ENCODE peak calls at places on chromosomes 1 and 21, in four cellular contexts. One of them, this sample, is unnamed.

GRCh38 chr1:30527511-30528140 is 195.8 kb downstream of the MATN1 start:
- DNase-seq in upper lobe of right lung: peak
- DNase-seq in fibroblast of the aortic adventitia: no peak
- DNase-seq in astrocyte of the cerebellum: no peak
- DNase-seq in this sample: no peak

GRCh38 chr1:174812656-174813055 is 187.1 kb upstream of the CACYBP start:
- DNase-seq in astrocyte of the cerebellum: no peak
- DNase-seq in fibroblast of the aortic adventitia: peak
- DNase-seq in upper lobe of right lung: no peak
- DNase-seq in this sample: no peak

GRCh38 chr1:210516092-210516491 is 187.4 kb downstream of the HHAT start:
- DNase-seq in upper lobe of right lung: no peak
- DNase-seq in astrocyte of the cerebellum: no peak
- DNase-seq in fibroblast of the aortic adventitia: no peak
- DNase-seq in this sample: no peak

GRCh38 chr1:30905898-30906620 is 2.5 kb downstream of the SDC3 start:
- DNase-seq in upper lobe of right lung: no peak
- DNase-seq in astrocyte of the cerebellum: no peak
- DNase-seq in fibroblast of the aortic adventitia: no peak
- DNase-seq in this sample: no peak

GRCh38 chr1:93729502-93729901 is 47.9 kb upstream of the BCAR3 start:
- DNase-seq in astrocyte of the cerebellum: no peak
- DNase-seq in fibroblast of the aortic adventitia: no peak
- DNase-seq in upper lobe of right lung: no peak
- DNase-seq in this sample: no peak

GRCh38 chr1:116983112-116983511 is 18.4 kb upstream of the CD101 start:
- DNase-seq in astrocyte of the cerebellum: no peak
- DNase-seq in upper lobe of right lung: no peak
- DNase-seq in fibroblast of the aortic adventitia: no peak
- DNase-seq in this sample: no peak

GRCh38 chr1:79604490-79605198 is 598.1 kb upstream of the ADGRL4 start:
- DNase-seq in upper lobe of right lung: no peak
- DNase-seq in fibroblast of the aortic adventitia: no peak
- DNase-seq in astrocyte of the cerebellum: no peak
- DNase-seq in this sample: no peak

GRCh38 chr21:45151484-45152115 is 77.2 kb downstream of the ADARB1 start:
- DNase-seq in fibroblast of the aortic adventitia: no peak
- DNase-seq in upper lobe of right lung: no peak
- DNase-seq in astrocyte of the cerebellum: no peak
- DNase-seq in this sample: no peak

GRCh38 chr21:46024983-46025860 is 43.7 kb downstream of the COL6A1 start:
- DNase-seq in astrocyte of the cerebellum: no peak
- DNase-seq in upper lobe of right lung: no peak
- DNase-seq in fibroblast of the aortic adventitia: peak
- DNase-seq in this sample: no peak

DNA sequence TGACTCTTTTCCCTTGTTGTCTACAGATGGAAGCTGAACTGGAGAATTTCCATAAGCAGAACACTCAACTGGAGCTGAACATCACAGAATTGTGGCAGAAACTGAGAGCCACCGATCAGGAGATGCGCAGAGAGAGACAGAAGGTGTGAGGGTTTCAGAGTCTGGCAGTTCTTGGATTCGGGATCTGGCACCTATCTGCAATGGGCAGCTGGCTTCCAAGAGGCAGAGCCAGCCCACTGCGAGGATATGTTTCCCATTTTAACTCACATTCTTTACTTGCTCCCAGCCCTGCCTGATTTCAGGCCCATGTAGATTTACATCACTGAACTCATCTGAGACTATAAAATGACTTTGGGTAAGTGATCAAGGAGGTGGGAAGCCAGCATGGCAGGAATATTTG is 37.3 kb upstream of the TMEM125 start:
- DNase-seq in fibroblast of the aortic adventitia: peak
- DNase-seq in astrocyte of the cerebellum: no peak
- DNase-seq in upper lobe of right lung: no peak
- DNase-seq in this sample: no peak
- H3K4me3 ChIP-seq in fibroblast of the aortic adventitia: peak
- H3K4me3 ChIP-seq in astrocyte of the cerebellum: no peak
- H3K4me3 ChIP-seq in upper lobe of right lung: no peak
- H3K4me3 ChIP-seq in this sample: no peak

GRCh38 chr21:34960672-34961071 is 88.4 kb downstream of the RUNX1 start:
- DNase-seq in fibroblast of the aortic adventitia: no peak
- DNase-seq in upper lobe of right lung: no peak
- DNase-seq in astrocyte of the cerebellum: no peak
- DNase-seq in this sample: no peak

GRCh38 chr21:34962136-34962535 is 87.0 kb downstream of the RUNX1 start:
- DNase-seq in astrocyte of the cerebellum: no peak
- DNase-seq in upper lobe of right lung: no peak
- DNase-seq in fibroblast of the aortic adventitia: no peak
- DNase-seq in this sample: no peak

GRCh38 chr21:34965200-34966174 is 83.6 kb downstream of the RUNX1 start:
- DNase-seq in upper lobe of right lung: no peak
- DNase-seq in fibroblast of the aortic adventitia: peak
- DNase-seq in astrocyte of the cerebellum: no peak
- DNase-seq in this sample: no peak

GRCh38 chr21:34959607-34960006 is 89.5 kb downstream of the RUNX1 start:
- DNase-seq in fibroblast of the aortic adventitia: no peak
- DNase-seq in upper lobe of right lung: no peak
- DNase-seq in astrocyte of the cerebellum: no peak
- DNase-seq in this sample: no peak

GRCh38 chr21:34962586-34963222 is 86.4 kb downstream of the RUNX1 start:
- DNase-seq in fibroblast of the aortic adventitia: no peak
- DNase-seq in upper lobe of right lung: no peak
- DNase-seq in astrocyte of the cerebellum: no peak
- DNase-seq in this sample: no peak
- H3K4me3 ChIP-seq in fibroblast of the aortic adventitia: no peak
- H3K4me3 ChIP-seq in upper lobe of right lung: no peak
- H3K4me3 ChIP-seq in astrocyte of the cerebellum: no peak
- H3K4me3 ChIP-seq in this sample: no peak

GRCh38 chr1:51519048-51519856 is at the start of gene EPS15:
- DNase-seq in fibroblast of the aortic adventitia: peak
- DNase-seq in astrocyte of the cerebellum: peak
- DNase-seq in upper lobe of right lung: peak
- DNase-seq in this sample: no peak
- H3K4me3 ChIP-seq in fibroblast of the aortic adventitia: peak
- H3K4me3 ChIP-seq in astrocyte of the cerebellum: peak
- H3K4me3 ChIP-seq in upper lobe of right lung: peak
- H3K4me3 ChIP-seq in this sample: peak

GRCh38 chr1:153100241-153100640 is 5.9 kb upstream of the SPRR2E start:
- DNase-seq in astrocyte of the cerebellum: no peak
- DNase-seq in upper lobe of right lung: no peak
- DNase-seq in fibroblast of the aortic adventitia: peak
- DNase-seq in this sample: no peak

GRCh38 chr1:153099646-153100045 is 5.3 kb upstream of the SPRR2E start:
- DNase-seq in upper lobe of right lung: no peak
- DNase-seq in fibroblast of the aortic adventitia: no peak
- DNase-seq in astrocyte of the cerebellum: no peak
- DNase-seq in this sample: no peak

GRCh38 chr1:153095764-153096163 is 1.4 kb upstream of the SPRR2E start:
- DNase-seq in astrocyte of the cerebellum: no peak
- DNase-seq in fibroblast of the aortic adventitia: no peak
- DNase-seq in upper lobe of right lung: no peak
- DNase-seq in this sample: no peak

GRCh38 chr1:153094426-153094825 is at the start of gene SPRR2E:
- DNase-seq in fibroblast of the aortic adventitia: no peak
- DNase-seq in astrocyte of the cerebellum: no peak
- DNase-seq in upper lobe of right lung: no peak
- DNase-seq in this sample: no peak
- H3K4me3 ChIP-seq in fibroblast of the aortic adventitia: no peak
- H3K4me3 ChIP-seq in astrocyte of the cerebellum: no peak
- H3K4me3 ChIP-seq in upper lobe of right lung: no peak
- H3K4me3 ChIP-seq in this sample: no peak

GRCh38 chr1:151132676-151133338 is 13.6 kb downstream of the SEMA6C start:
- DNase-seq in astrocyte of the cerebellum: no peak
- DNase-seq in fibroblast of the aortic adventitia: no peak
- DNase-seq in upper lobe of right lung: no peak
- DNase-seq in this sample: no peak

GRCh38 chr1:151134396-151134795 is 12.0 kb downstream of the SEMA6C start:
- DNase-seq in fibroblast of the aortic adventitia: no peak
- DNase-seq in upper lobe of right lung: no peak
- DNase-seq in astrocyte of the cerebellum: no peak
- DNase-seq in this sample: no peak

GRCh38 chr1:151130837-151131586 is 15.4 kb downstream of the SEMA6C start:
- DNase-seq in astrocyte of the cerebellum: peak
- DNase-seq in fibroblast of the aortic adventitia: peak
- DNase-seq in upper lobe of right lung: peak
- DNase-seq in this sample: no peak

GRCh38 chr1:151133339-151133761 is 13.1 kb downstream of the SEMA6C start:
- DNase-seq in upper lobe of right lung: no peak
- DNase-seq in fibroblast of the aortic adventitia: no peak
- DNase-seq in astrocyte of the cerebellum: no peak
- DNase-seq in this sample: no peak

DNA sequence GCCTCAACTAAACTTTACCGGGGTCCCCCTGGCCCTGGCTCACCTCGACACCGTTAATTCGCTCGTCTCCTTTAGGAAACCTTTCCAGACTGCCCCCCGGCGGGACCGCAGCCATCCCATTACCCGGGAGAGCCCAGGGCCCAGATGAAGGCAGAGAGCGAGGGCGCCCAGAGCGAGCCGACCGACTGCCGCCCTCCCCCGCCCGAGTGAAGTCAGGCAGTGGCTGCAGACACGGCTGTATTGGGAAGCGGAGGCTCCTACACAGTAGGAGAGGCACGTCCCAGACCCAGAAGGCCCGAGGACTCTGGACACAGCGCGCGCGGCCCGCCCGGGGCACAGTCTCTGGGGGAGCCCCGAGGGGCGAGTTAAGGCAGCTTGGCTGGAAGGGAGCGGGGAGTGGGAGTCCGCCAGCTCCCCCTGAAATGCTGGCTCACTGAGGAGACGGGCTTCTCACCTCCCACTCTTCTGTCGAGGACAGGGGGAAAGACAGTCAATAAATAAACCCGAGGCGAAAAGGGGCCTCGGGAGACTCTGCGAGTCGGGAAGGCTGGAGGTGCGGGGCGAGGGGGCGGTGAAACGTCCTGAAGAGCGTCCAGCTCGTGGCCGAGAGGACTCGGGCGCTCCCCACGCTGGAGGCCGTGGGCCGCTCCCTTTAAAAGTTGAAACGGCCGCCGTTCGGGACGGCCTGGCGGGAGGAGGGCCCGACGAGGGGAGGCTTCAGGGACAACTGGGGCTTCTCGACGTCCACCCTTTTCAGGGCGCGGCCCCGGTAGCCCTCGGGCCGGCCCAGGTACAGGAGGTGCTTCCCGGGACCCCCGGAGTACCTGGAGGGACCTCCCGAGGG is 14.4 kb downstream of the SEMA6C start:
- DNase-seq in upper lobe of right lung: peak
- DNase-seq in astrocyte of the cerebellum: no peak
- DNase-seq in fibroblast of the aortic adventitia: no peak
- DNase-seq in this sample: no peak
- H3K4me3 ChIP-seq in upper lobe of right lung: peak
- H3K4me3 ChIP-seq in astrocyte of the cerebellum: peak
- H3K4me3 ChIP-seq in fibroblast of the aortic adventitia: no peak
- H3K4me3 ChIP-seq in this sample: peak

GRCh38 chr1:234611799-234612351 is 1.9 kb upstream of the IRF2BP2 start:
- DNase-seq in fibroblast of the aortic adventitia: no peak
- DNase-seq in upper lobe of right lung: peak
- DNase-seq in astrocyte of the cerebellum: no peak
- DNase-seq in this sample: no peak
- H3K4me3 ChIP-seq in fibroblast of the aortic adventitia: no peak
- H3K4me3 ChIP-seq in upper lobe of right lung: peak
- H3K4me3 ChIP-seq in astrocyte of the cerebellum: no peak
- H3K4me3 ChIP-seq in this sample: peak

GRCh38 chr1:161185732-161186311 is 8.5 kb upstream of the B4GALT3 start:
- DNase-seq in upper lobe of right lung: peak
- DNase-seq in fibroblast of the aortic adventitia: no peak
- DNase-seq in astrocyte of the cerebellum: no peak
- DNase-seq in this sample: no peak
- H3K4me3 ChIP-seq in upper lobe of right lung: no peak
- H3K4me3 ChIP-seq in fibroblast of the aortic adventitia: no peak
- H3K4me3 ChIP-seq in astrocyte of the cerebellum: no peak
- H3K4me3 ChIP-seq in this sample: no peak

GRCh38 chr1:21174638-21175323 is 1.9 kb downstream of the EIF4G3 start:
- DNase-seq in fibroblast of the aortic adventitia: peak
- DNase-seq in astrocyte of the cerebellum: peak
- DNase-seq in upper lobe of right lung: no peak
- DNase-seq in this sample: peak

GRCh38 chr1:21175670-21176581 is 771 bp downstream of the EIF4G3 start:
- DNase-seq in astrocyte of the cerebellum: no peak
- DNase-seq in fibroblast of the aortic adventitia: no peak
- DNase-seq in upper lobe of right lung: peak
- DNase-seq in this sample: no peak

GRCh38 chr1:21174230-21174629 is 2.5 kb downstream of the EIF4G3 start:
- DNase-seq in upper lobe of right lung: no peak
- DNase-seq in astrocyte of the cerebellum: no peak
- DNase-seq in fibroblast of the aortic adventitia: no peak
- DNase-seq in this sample: no peak

GRCh38 chr1:21176589-21177555 is at the start of gene EIF4G3:
- DNase-seq in fibroblast of the aortic adventitia: peak
- DNase-seq in astrocyte of the cerebellum: peak
- DNase-seq in upper lobe of right lung: peak
- DNase-seq in this sample: peak

GRCh38 chr1:21175324-21175669 is 1.4 kb downstream of the EIF4G3 start:
- DNase-seq in upper lobe of right lung: peak
- DNase-seq in astrocyte of the cerebellum: no peak
- DNase-seq in fibroblast of the aortic adventitia: peak
- DNase-seq in this sample: no peak
- H3K4me3 ChIP-seq in upper lobe of right lung: peak
- H3K4me3 ChIP-seq in astrocyte of the cerebellum: peak
- H3K4me3 ChIP-seq in fibroblast of the aortic adventitia: peak
- H3K4me3 ChIP-seq in this sample: peak

GRCh38 chr1:38728176-38728908 is 131.2 kb downstream of the RRAGC start:
- DNase-seq in upper lobe of right lung: no peak
- DNase-seq in fibroblast of the aortic adventitia: peak
- DNase-seq in astrocyte of the cerebellum: peak
- DNase-seq in this sample: no peak
- H3K4me3 ChIP-seq in upper lobe of right lung: no peak
- H3K4me3 ChIP-seq in fibroblast of the aortic adventitia: no peak
- H3K4me3 ChIP-seq in astrocyte of the cerebellum: no peak
- H3K4me3 ChIP-seq in this sample: no peak

This sample was measured in epithelial cell of proximal tubule.